ENCODE peak calls at places on chromosomes 6 and 20, in five cellular contexts. V, Y, J, R and A are unnamed samples.

GRCh38 chr20:46583411-46584214 is 33.2 kb upstream of the OCSTAMP start:
- DNase-seq in J (no peak), Y (no peak), R (no peak), V (no peak), A (no peak)

GRCh38 chr20:22582386-22582959 is 1.9 kb downstream of the FOXA2 start:
- DNase-seq in R (no peak), J (no peak), Y (no peak), V (no peak), A (no peak)

GRCh38 chr6:108565091-108565766 is 4.5 kb downstream of the FOXO3 start:
- DNase-seq in R (peak), V (no peak), Y (peak), J (no peak), A (peak)

GRCh38 chr6:99333068-99333467 is 16.4 kb downstream of the FAXC start:
- DNase-seq in R (peak), J (no peak), V (no peak), Y (no peak), A (no peak)

GRCh38 chr6:148520109-148520841 is 177.6 kb downstream of the SASH1 start:
- DNase-seq in V (no peak), J (no peak), Y (no peak), R (no peak), A (no peak)

GRCh38 chr6:129981598-129981997 is 36.8 kb upstream of the L3MBTL3 start:
- DNase-seq in R (peak), Y (peak), V (no peak), J (no peak), A (peak)

GRCh38 chr20:45880988-45881788 is at the start of gene ZSWIM1:
- DNase-seq in R (peak), J (peak), Y (peak), V (peak), A (peak)

GRCh38 chr6:22129751-22130150 is 167.1 kb downstream of the PRL start:
- DNase-seq in Y (no peak), J (no peak), V (no peak), R (no peak), A (no peak)

GRCh38 chr6:29999426-29999825 is 57.1 kb downstream of the HLA-A start:
- DNase-seq in R (no peak), J (no peak), Y (no peak), V (no peak), A (no peak)

GRCh38 chr6:3808189-3808588 is 41.0 kb upstream of the FAM50B start:
- DNase-seq in J (no peak), Y (peak), R (no peak), V (no peak), A (no peak)

GRCh38 chr6:33585403-33586107 is 5.5 kb upstream of the BAK1 start:
- DNase-seq in J (peak), R (peak), Y (peak), V (peak), A (peak)

GRCh38 chr6:14276667-14277404 is 159.3 kb downstream of the CD83 start:
- DNase-seq in J (no peak), V (no peak), R (peak), Y (no peak), A (no peak)

GRCh38 chr6:136439514-136440186 is 110.6 kb downstream of the MAP7 start:
- DNase-seq in V (no peak), Y (no peak), J (no peak), R (no peak), A (no peak)

GRCh38 chr6:166929534-166930189 is 26.7 kb downstream of the RNASET2 start:
- DNase-seq in Y (peak), J (no peak), R (no peak), V (no peak), A (no peak)

GRCh38 chr6:81929828-81930227 is 177.3 kb upstream of the TENT5A start:
- DNase-seq in Y (no peak), R (no peak), J (no peak), V (no peak), A (no peak)

GRCh38 chr6:53320964-53321363 is 27.8 kb downstream of the ELOVL5 start:
- DNase-seq in R (no peak), J (no peak), V (peak), Y (no peak), A (no peak)

GRCh38 chr6:14228571-14228970 is 111.0 kb downstream of the CD83 start:
- DNase-seq in Y (no peak), V (no peak), J (no peak), R (no peak), A (no peak)

GRCh38 chr20:37880726-37881591 is 22.0 kb upstream of the VSTM2L start:
- DNase-seq in R (no peak), J (peak), Y (peak), V (peak), A (no peak)

GRCh38 chr6:53628354-53629119 is 37.0 kb downstream of the KLHL31 start:
- DNase-seq in R (no peak), V (no peak), Y (peak), J (no peak), A (peak)

GRCh38 chr6:119347466-119348307 is 1.9 kb downstream of the MAN1A1 start:
- DNase-seq in R (peak), Y (peak), J (no peak), V (peak), A (no peak)
- H3K9ac ChIP-seq in R (peak), Y (peak), J (peak), V (peak), A (no peak)

GRCh38 chr20:59525500-59526241 is 78.7 kb upstream of the PHACTR3 start:
- DNase-seq in V (peak), Y (peak), J (peak), R (peak), A (peak)

GRCh38 chr20:59520814-59521213 is 83.5 kb upstream of the PHACTR3 start:
- DNase-seq in R (no peak), V (no peak), J (no peak), Y (no peak), A (no peak)

DNA sequence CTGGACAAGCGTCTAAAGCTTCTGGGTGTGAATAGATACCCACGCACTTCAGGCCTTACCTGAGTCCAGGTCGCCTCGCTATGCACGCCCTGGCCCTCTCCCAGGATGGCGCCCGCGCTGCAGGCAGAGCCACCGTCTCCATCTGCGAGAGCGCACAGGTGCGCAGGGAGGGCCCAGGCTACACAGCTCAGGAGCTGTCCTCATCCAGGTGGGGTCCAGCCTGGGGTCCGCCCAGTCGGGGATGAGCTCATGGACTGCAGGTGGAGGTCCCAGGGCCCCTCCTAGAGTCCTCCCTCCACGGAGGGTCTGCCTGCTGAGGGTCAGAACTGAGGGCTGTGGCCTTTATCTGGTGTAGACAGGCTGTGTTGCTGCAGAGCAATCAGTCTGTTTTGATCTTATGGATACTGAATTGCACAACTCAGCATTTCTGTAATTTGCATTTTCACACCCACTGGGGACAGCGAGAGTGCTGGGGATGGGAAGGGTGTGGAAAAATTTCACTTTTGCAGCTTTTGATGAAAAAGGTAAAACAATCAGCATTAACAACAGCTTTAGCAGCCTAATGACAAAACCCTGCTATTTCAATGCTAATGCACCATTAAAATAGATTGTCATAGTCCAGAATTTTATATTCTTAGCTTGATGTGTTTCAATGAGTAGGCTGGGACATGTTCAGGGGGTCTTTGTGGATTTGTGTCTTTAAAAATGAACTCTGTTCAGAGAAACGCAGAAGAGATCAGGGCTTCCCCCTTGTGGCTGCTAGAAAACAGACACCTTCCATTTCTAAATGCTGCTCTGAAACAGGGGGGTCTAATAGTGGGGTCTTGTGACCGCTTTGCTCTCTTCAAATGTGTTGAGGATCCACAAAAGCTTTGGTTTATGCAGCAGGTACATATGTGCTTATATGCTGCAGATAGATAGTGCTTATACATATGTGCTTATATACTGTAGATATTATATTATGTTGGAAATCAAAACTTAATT is 77.8 kb upstream of the PHACTR3 start:
- DNase-seq in J (peak), V (peak), R (no peak), Y (peak), A (no peak)
- TF ChIP-seq CTCF in J (peak), V (peak), R (peak), Y (peak), A (peak)

GRCh38 chr20:10639051-10639761 is 34.6 kb downstream of the JAG1 start:
- DNase-seq in Y (no peak), V (no peak), R (no peak), J (no peak), A (no peak)

GRCh38 chr20:10635476-10636208 is 38.2 kb downstream of the JAG1 start:
- DNase-seq in J (no peak), Y (no peak), R (no peak), V (no peak), A (peak)

GRCh38 chr20:10637563-10637962 is 36.2 kb downstream of the JAG1 start:
- DNase-seq in R (no peak), Y (no peak), J (no peak), V (no peak), A (no peak)

GRCh38 chr20:10636326-10636818 is 37.4 kb downstream of the JAG1 start:
- DNase-seq in V (peak), Y (peak), R (no peak), J (no peak), A (peak)

DNA sequence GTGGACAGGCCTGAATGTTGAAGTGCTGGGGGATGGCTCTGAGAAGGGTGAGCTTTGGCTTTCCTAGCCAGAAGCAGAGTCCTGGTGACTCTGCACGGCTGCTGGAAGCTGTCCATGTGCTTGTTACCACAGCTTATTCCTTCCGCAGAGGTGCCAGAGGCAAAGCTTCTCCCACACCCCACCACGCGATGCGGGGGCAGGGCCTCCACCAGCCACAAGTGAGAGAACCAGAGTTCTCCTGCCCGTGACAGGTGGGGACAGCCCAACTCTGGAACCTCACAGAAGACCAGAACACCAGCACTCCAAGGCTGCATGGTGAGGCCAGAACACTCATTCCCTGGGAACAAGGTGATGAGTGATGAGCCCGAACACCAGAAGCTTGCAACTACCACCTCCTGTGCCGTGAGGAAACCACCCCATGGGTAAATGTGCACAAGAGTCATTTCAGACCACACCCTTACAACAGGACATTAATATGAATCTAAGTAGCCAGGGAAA is 36.7 kb downstream of the JAG1 start:
- DNase-seq in V (no peak), J (no peak), Y (no peak), R (no peak), A (peak)
- H3K9ac ChIP-seq in V (no peak), J (no peak), Y (no peak), R (no peak), A (no peak)

DNA sequence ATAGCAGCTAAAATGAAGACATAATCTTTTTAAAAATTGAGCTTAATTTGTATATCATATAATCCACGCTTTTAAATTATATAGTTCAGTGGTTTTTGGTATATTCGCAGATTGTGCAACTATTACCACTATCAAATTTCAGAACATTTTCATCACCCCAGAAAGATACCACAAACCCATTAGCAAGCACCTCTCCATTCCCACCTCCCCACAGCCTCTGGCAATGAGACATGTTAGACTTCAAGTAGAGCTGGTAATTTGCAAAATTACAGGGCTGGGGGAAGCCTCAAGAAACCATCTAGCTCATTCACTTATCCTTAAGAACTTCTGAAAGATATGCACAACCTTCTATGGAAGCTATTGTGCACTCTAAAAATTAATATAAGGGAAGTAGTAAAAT is 37.2 kb downstream of the TRMT6 start:
- DNase-seq in J (no peak), Y (no peak), V (no peak), R (no peak), A (no peak)
- TF ChIP-seq CTCF in J (no peak), Y (no peak), V (no peak), R (no peak), A (no peak)

DNA sequence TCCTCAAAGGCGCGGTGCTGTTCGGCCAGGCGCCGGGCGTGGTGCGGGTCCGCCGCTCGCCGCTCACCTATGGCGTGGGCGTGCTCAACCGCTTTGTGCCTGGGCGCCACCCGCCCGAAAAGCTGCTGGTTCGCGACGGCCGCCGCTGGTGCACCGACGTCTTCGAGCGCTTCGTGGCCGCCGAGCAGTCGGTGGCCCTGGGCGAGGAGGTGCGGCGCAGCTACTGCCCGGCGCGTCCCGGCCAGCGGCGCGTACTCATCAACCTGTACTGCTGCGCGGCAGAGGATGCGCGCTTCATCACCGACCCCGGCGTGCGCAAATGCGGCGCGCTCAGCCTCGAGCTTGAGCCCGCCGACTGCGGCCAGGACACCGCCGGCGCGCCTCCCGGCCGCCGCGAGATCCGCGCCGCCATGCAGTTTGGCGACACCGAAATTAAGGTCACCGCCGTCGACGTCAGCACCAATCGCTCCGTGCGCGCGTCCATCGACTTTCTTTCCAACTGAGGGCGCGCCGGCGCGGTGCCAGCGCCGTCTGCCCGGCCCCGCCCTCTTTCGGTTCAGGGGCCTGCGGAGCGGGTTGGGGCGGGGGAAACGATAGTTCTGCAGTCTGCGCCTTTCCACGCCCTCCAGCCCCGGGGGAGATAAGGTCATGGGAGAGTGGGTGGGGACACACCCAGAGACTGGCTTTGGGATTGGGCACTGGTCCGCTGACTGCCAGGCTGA is 15.7 kb downstream of the ADISSP start:
- DNase-seq in V (no peak), R (no peak), J (peak), Y (no peak), A (no peak)
- H3K9ac ChIP-seq in V (no peak), R (no peak), J (no peak), Y (no peak), A (no peak)

DNA sequence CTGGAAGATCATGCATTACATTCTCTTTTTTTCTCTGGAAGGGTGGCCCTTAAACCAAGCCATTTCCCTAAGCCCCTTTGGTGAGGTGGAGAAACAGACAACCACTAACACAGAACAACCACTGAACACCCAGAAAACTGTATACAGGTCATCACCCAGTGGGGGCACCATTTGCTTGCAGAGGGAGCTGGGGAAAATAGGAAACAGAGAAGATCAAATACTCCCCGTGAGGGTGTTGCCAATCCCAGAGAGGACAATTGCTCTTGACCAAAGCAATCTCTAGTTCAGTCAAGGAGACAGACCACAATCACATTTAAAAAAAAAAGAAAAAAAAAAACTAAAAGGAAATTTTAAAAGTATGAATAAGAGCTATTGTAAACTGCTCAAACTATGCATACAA is 865 bp upstream of the DAAM2 start:
- DNase-seq in V (peak), R (no peak), J (peak), Y (no peak), A (no peak)
- TF ChIP-seq CTCF in V (no peak), R (no peak), J (no peak), Y (peak), A (no peak)

GRCh38 chr20:51958099-51958498 is 155.8 kb upstream of the SALL4 start:
- DNase-seq in Y (no peak), J (no peak), R (no peak), V (no peak), A (no peak)

GRCh38 chr20:51955756-51956155 is 153.4 kb upstream of the SALL4 start:
- DNase-seq in Y (no peak), V (no peak), R (no peak), J (no peak), A (no peak)

GRCh38 chr20:51958636-51959542 is 156.6 kb upstream of the SALL4 start:
- DNase-seq in R (no peak), V (no peak), J (no peak), Y (no peak), A (no peak)

GRCh38 chr20:51961964-51962761 is 159.8 kb upstream of the SALL4 start:
- DNase-seq in J (no peak), V (no peak), R (no peak), Y (no peak), A (no peak)

GRCh38 chr20:51960004-51960403 is 157.7 kb upstream of the SALL4 start:
- DNase-seq in V (no peak), Y (no peak), J (no peak), R (no peak), A (no peak)
- H3K9ac ChIP-seq in V (no peak), Y (no peak), J (no peak), R (no peak), A (no peak)